ENCODE peak calls at places on chromosome 3, in four cellular contexts. W is breast epithelium, G is Panc1, O is endothelial cell of umbilical vein. V is an unnamed sample. For H3K27me3, the result is how much of the 10 kb centered on the place peaks cover.

GRCh38 chr3:73624363-73625123 is at the start of gene PDZRN3:
- DNase-seq in W (peak), G (no peak), O (peak), V (no peak)

GRCh38 chr3:47711596-47711995 is 70.1 kb downstream of the SMARCC1 start:
- DNase-seq in W (no peak), G (no peak), O (no peak), V (no peak)

GRCh38 chr3:112333386-112334334 is 704 bp downstream of the CD200 start:
- DNase-seq in W (no peak), G (no peak), O (peak), V (no peak)

GRCh38 chr3:101383656-101384055 is 63.3 kb upstream of the IMPG2 start:
- DNase-seq in W (no peak), G (no peak), O (no peak), V (no peak)

GRCh38 chr3:98599647-98600411 is 6.4 kb upstream of the CPOX start:
- DNase-seq in W (no peak), G (no peak), O (no peak), V (no peak)

GRCh38 chr3:187150599-187150998 is 11.3 kb upstream of the RPL39L start:
- DNase-seq in W (no peak), G (no peak), O (peak), V (peak)

GRCh38 chr3:181081930-181082329 is 92.4 kb upstream of the DNAJC19 start:
- DNase-seq in W (no peak), G (no peak), O (no peak), V (no peak)

GRCh38 chr3:126256256-126256655 is 75.9 kb upstream of the ALDH1L1 start:
- DNase-seq in W (no peak), G (no peak), O (no peak), V (no peak)

GRCh38 chr3:108565506-108565905 is 23.7 kb downstream of the CIP2A start:
- DNase-seq in W (no peak), G (no peak), O (no peak), V (no peak)

GRCh38 chr3:134020135-134020680 is 9.5 kb downstream of the SLCO2A1 start:
- DNase-seq in W (no peak), G (no peak), O (no peak), V (no peak)

GRCh38 chr3:131036200-131036816 is 9.6 kb downstream of the NEK11 start:
- DNase-seq in W (no peak), G (no peak), O (no peak), V (no peak)
- TF ChIP-seq POLR2AphosphoS5 in W (no peak), G (no peak), O (no peak), V (no peak)

DNA sequence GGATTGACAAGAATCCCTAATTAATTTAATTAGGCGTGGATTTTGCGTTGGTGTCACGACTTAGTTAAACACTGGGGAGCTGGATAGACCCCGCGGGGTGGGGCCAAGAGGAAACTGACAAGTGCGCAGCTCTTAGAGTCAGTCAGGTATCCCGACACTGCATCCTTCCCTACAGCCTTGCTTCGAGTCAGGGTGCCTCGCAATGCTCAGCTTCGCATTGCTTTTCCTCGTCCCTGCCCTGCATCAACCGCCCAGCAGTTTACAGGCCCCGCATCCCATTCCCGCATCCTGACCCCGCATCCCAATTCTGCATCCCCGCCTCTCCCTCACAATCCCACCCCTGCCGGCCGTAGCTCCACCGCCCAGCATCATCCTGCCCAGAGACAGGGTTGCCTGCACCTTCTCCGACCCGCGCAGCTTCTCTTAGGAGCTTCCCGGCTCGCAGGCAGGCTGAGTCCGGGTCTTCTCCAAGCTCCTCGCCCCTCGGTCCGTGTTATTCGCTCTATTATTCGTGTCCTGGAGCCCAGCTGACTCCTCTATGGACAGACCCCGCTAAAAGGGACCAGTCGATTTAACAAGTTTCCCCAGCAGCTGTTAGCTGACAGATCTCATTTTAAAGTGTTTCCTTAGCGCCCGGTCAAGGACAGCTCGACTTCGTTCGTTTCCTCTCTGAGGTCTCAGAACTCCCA is 697 bp upstream of the SHOX2 start:
- DNase-seq in W (no peak), G (no peak), O (peak), V (no peak)
- H3K27me3 ChIP-seq in W (under half), G (under half), O (half or more), V (under half)

GRCh38 chr3:9808345-9809037 is 1.6 kb upstream of the TTLL3 start:
- DNase-seq in W (no peak), G (no peak), O (peak), V (no peak)
- TF ChIP-seq POLR2AphosphoS5 in W (no peak), G (no peak), O (no peak), V (peak)

GRCh38 chr3:30643763-30644462 is 37.5 kb downstream of the TGFBR2 start:
- DNase-seq in W (no peak), G (no peak), O (no peak), V (no peak)

GRCh38 chr3:30640856-30641255 is 34.5 kb downstream of the TGFBR2 start:
- DNase-seq in W (no peak), G (no peak), O (no peak), V (no peak)

GRCh38 chr3:30642715-30643361 is 36.4 kb downstream of the TGFBR2 start:
- DNase-seq in W (no peak), G (no peak), O (no peak), V (no peak)

GRCh38 chr3:30639937-30640336 is 33.5 kb downstream of the TGFBR2 start:
- DNase-seq in W (no peak), G (no peak), O (no peak), V (no peak)

DNA sequence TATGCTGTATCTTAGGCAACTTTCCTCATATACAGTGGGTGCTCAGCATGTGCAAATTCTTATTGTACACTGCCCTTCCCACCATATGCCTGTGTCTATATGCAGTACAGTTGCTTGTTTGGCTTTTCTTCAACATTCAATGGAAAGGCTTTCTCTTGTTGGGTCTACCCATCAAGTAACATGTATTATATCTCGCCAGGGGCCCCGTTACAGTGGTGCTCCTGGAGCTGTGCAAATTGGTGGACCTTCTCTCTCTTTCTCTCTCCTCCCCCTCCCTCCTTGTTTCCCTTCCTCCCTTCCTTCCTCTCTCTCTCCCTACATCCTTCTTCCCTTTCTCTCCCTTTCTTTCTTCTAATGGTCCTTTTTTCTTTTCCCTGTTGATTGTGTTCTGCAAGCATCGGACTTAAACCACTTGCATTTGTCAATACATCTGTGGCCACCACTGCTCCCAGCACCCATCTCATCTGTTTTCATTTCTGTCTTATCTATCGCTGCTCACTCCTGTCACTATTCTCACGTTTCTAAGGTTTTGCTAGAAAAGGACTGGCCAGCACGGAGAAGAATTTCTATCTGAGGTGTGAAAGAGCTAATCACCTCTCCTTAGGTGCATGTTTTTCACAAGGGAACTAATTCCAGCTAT is 35.3 kb downstream of the TGFBR2 start:
- DNase-seq in W (no peak), G (no peak), O (no peak), V (no peak)
- H3K27me3 ChIP-seq in W (under half), G (under half), O (under half), V (under half)

GRCh38 chr3:10198226-10198625 is 33.5 kb downstream of the IRAK2 start:
- DNase-seq in W (no peak), G (no peak), O (no peak), V (no peak)

GRCh38 chr3:10196389-10197052 is 31.8 kb downstream of the IRAK2 start:
- DNase-seq in W (no peak), G (no peak), O (no peak), V (no peak)

GRCh38 chr3:10194328-10195071 is 29.8 kb downstream of the IRAK2 start:
- DNase-seq in W (peak), G (no peak), O (no peak), V (no peak)

GRCh38 chr3:10195692-10196091 is 31.0 kb downstream of the IRAK2 start:
- DNase-seq in W (no peak), G (no peak), O (no peak), V (no peak)

DNA sequence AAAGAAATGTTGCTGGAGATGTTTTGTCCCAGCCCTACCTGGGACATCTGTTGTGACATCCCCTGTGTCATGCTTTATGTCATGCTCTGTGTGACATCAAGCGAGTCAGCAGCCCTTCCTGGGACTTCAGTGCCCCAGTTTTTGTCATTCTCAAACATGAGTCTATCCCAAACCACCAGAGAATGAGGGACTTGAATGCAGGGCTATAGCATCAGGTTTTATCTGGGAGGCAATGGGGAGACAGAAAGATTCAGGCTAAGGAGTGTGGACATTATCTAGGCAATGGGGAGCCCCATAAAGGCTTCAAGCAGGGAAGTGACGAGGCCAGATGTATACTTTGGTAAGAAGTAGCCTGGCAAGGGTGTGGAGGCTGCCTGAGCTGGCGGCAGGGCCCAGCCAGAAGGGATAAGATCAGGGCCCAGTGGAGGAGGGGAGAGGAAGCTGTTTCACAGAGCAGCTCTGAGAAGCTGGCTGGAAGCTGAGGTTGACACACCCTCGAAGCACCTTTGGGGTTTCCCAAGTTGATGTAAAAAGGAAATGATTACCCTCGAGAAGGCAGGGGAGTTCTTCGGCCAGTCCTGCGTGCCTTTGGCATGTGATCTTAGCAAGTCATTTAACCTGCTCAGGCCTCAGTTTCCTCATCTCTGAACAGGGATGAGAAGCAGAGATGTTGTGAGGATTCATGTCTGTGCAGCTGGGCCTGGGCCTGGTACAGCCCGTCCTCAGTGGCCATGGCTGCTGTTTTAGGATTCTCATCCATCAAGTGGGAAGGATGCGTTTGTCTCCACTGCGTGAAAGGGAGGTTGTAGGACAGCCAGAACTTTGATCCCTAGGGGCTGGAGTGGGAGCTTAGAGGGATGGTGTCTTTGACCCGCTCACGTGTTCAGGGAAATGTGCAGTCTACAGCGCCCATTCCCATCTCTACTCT is 34.3 kb downstream of the IRAK2 start:
- DNase-seq in W (peak), G (no peak), O (peak), V (peak)
- TF ChIP-seq POLR2AphosphoS5 in W (no peak), G (no peak), O (no peak), V (no peak)

DNA sequence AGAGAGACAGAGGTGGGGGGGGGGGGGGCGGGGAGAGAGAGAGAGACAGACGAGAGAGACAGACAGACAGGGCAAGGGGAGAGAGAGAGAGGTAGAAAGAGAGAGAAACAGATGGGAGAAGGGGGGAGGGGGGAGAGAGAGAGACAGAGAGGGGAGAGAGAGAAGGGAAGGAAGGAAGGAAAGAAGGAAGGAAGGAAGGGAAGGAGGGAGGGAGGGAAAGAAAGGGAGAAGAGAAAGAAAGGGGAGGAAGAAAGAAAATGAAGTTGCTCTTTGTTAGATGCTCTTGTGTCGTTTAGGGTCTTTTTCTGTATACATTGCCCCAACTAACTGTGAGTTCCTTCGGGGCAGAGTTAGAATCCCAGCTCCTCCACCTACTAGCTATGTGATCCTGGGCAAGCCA is 19.0 kb upstream of the EPHB3 start:
- DNase-seq in W (no peak), G (no peak), O (no peak), V (no peak)
- H3K27me3 ChIP-seq in W (under half), G (under half), O (under half), V (under half)